ENCODE peak calls at places on chromosome 22, in ten cellular contexts. Q is endothelial cell of umbilical vein; F is Peyer's patch; S is uterus; T is CD8-positive, alpha-beta T cell; E is tibial artery; C is esophagus squamous epithelium; Z is stomach; W is dorsolateral prefrontal cortex; G is lung. A is an unnamed sample.
A peak's percentile ranks its signal among the peaks of the same experiment; 100 is the strongest.

GRCh38 chr22:30969532-30970355 is 679 bp downstream of the TUG1 start:
- DNase-seq in Q (peak; percentile 55), F (peak; percentile 64), S (peak; percentile 28), T (peak; percentile 51), E (peak; percentile 29), C (no peak), Z (peak; percentile 31), W (no peak), G (peak; percentile 46), A (no peak)

GRCh38 chr22:24592846-24593809 is at the start of gene LRRC75B:
- DNase-seq in Q (peak; percentile 77), F (peak; percentile 93), S (peak; percentile 90), T (no peak), E (peak; percentile 89), C (no peak), Z (peak; percentile 93), W (peak; percentile 54), G (peak; percentile 88), A (peak; percentile 58)

GRCh38 chr22:30906946-30907345 is 61.6 kb downstream of the MORC2 start:
- DNase-seq in Q (no peak), F (peak; percentile 18), S (no peak), T (no peak), E (no peak), C (no peak), Z (no peak), W (no peak), G (no peak), A (no peak)

GRCh38 chr22:17774928-17775675 is 833 bp upstream of the BID start:
- DNase-seq in Q (no peak), F (no peak), S (no peak), T (peak; percentile 30), E (no peak), C (no peak), Z (no peak), W (no peak), G (no peak), A (no peak)

GRCh38 chr22:36737776-36738175 is 34.2 kb upstream of the CACNG2 start:
- DNase-seq in Q (no peak), F (peak; percentile 61), S (no peak), T (no peak), E (peak; percentile 55), C (no peak), Z (peak; percentile 21), W (no peak), G (no peak), A (no peak)

GRCh38 chr22:17884084-17884483 is 109.8 kb upstream of the BID start:
- DNase-seq in Q (no peak), F (no peak), S (no peak), T (no peak), E (no peak), C (no peak), Z (no peak), W (no peak), G (no peak), A (no peak)

GRCh38 chr22:38114484-38115398 is 4.3 kb upstream of the BAIAP2L2 start:
- DNase-seq in Q (peak; percentile 77), F (peak; percentile 91), S (peak; percentile 80), T (peak; percentile 73), E (peak; percentile 84), C (no peak), Z (peak; percentile 90), W (peak; percentile 91), G (peak; percentile 81), A (peak; percentile 69)

GRCh38 chr22:37905534-37906363 is at the start of gene MICALL1:
- DNase-seq in Q (peak; percentile 69), F (peak; percentile 88), S (peak; percentile 73), T (peak; percentile 35), E (peak; percentile 54), C (no peak), Z (peak; percentile 87), W (no peak), G (peak; percentile 61), A (peak; percentile 65)

GRCh38 chr22:17597217-17597616 is 31.3 kb downstream of the ATP6V1E1 start:
- DNase-seq in Q (no peak), F (no peak), S (no peak), T (no peak), E (no peak), C (no peak), Z (no peak), W (no peak), G (no peak), A (no peak)

GRCh38 chr22:36039125-36039524 is 10.5 kb upstream of the RBFOX2 start:
- DNase-seq in Q (no peak), F (no peak), S (no peak), T (no peak), E (no peak), C (no peak), Z (no peak), W (no peak), G (no peak), A (no peak)

GRCh38 chr22:38018938-38019827 is 34.8 kb upstream of the SOX10 start:
- DNase-seq in Q (no peak), F (no peak), S (no peak), T (no peak), E (no peak), C (no peak), Z (no peak), W (no peak), G (no peak), A (peak; percentile 38)

GRCh38 chr22:37427128-37427710 is at the start of gene ELFN2:
- DNase-seq in Q (peak; percentile 20), F (no peak), S (no peak), T (no peak), E (no peak), C (no peak), Z (peak; percentile 43), W (peak; percentile 26), G (no peak), A (no peak)

GRCh38 chr22:23281406-23282088 is 101.2 kb downstream of the BCR start:
- DNase-seq in Q (peak; percentile 84), F (peak; percentile 93), S (peak; percentile 85), T (peak; percentile 79), E (peak; percentile 86), C (peak; percentile 27), Z (peak; percentile 88), W (peak; percentile 92), G (peak; percentile 86), A (peak; percentile 16)

GRCh38 chr22:49212002-49212401 is 615.7 kb downstream of the BRD1 start:
- DNase-seq in Q (no peak), F (peak; percentile 3), S (no peak), T (no peak), E (peak; percentile 10), C (no peak), Z (peak; percentile 23), W (no peak), G (no peak), A (no peak)
- H3K27ac ChIP-seq in Q (no peak overlapping the region), F (no peak overlapping the region), S (no peak overlapping the region), T (no peak overlapping the region), E (no peak overlapping the region), C (no peak overlapping the region), Z (no peak overlapping the region), W (no peak overlapping the region), G (no peak overlapping the region), A (no peak overlapping the region)

DNA sequence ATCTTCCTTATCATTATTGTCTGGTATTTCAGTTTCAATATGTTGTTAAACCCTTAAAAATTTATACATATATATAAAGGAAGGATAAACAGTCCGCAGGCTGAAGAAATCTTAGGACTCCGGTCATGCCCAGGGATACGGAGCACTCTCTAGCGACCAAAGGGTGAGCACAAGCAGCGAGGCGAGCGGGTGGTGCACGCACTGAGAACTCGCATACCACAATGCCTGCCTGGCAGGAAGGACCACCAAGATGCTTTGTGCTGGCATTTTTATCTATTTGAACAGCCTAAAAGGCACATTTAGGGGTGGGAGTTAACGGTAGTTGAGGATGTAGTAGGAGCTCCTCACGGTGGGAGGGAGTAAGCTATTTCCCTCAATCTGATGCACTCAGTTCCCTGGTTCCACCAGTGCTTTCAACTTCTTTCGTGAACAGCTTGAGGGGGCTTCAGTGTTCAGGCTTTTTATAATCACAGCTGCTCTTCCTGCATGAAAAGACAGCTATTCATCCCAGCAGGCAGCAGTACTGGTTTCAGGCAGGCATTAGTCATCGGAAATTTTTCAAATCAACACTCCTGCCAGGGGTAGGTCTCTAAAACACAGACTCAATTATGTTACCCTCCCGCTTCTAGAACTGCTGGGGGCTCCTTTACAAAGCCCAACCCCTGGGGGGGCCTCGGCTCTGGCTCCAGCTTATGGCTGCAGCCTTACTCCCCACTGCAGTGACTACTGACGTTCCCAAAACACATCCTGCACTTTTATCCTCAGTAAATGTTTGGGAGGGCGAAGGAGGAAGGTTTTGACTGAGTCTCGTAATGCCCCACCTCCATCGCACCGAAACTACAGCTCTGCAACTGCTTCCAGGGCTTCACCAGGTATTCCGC is 6.0 kb downstream of the POLDIP3 start:
- DNase-seq in Q (peak; percentile 53), F (no peak), S (no peak), T (no peak), E (no peak), C (no peak), Z (no peak), W (peak; percentile 46), G (no peak), A (peak; percentile 70)
- H3K27ac ChIP-seq in Q (peak overlapping the region; percentile 11), F (no peak overlapping the region), S (no peak overlapping the region), T (no peak overlapping the region), E (peak overlapping the region; percentile 19), C (peak overlapping the region; percentile 81), Z (peak overlapping the region; percentile 97), W (peak overlapping the region; percentile 80), G (peak overlapping the region; percentile 80), A (peak overlapping the region; percentile 97)

DNA sequence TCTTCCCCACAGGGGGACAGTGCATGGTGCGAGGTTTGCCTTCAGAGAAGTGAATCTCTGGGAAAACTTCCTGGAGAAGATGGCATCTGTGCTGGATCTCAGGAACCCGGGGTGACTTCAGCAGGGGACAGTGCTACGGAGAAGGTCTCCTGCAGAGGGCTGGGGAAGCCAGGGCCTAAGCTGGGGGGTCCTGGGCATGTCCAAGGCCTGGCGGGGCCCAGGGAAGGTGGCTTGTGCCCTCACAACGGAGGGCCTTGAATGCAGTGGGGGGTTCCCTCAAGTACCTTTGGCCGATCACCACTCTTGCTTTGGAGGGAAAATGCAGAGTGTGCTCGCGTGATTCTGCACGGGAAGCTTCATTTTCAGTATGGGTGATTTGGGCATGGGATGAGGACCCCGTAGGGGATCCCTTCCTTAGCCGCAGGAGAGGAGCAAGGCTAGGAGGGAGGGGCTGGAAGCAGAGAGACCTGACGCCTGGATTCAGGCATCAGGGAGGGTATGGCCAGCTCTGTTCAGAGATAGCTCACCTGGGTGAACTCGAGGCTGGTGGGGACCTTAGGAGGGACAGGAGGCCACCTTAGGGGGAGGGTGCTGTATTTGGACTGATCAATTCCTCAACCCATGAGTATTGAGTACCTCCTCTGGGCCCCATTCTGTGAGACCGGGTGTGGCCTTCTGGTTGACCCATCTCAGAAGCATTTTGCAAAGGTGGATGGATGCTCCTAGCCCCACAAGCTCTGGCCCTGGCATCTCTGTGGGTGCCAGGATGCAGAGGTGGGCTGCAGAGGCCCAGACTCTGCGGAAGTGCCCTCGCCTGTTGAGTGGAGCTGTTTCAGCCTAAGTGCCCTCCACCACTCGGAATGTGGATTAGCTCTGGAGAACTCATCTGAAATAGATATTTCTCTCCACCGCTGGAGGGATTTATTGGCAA is 529.4 kb downstream of the TBC1D22A start:
- DNase-seq in Q (no peak), F (peak; percentile 27), S (peak; percentile 4), T (no peak), E (peak; percentile 11), C (no peak), Z (no peak), W (no peak), G (no peak), A (no peak)
- H3K27ac ChIP-seq in Q (no peak overlapping the region), F (no peak overlapping the region), S (no peak overlapping the region), T (no peak overlapping the region), E (peak overlapping the region; percentile 51), C (peak overlapping the region; percentile 39), Z (peak overlapping the region; percentile 63), W (no peak overlapping the region), G (peak overlapping the region; percentile 20), A (no peak overlapping the region)

DNA sequence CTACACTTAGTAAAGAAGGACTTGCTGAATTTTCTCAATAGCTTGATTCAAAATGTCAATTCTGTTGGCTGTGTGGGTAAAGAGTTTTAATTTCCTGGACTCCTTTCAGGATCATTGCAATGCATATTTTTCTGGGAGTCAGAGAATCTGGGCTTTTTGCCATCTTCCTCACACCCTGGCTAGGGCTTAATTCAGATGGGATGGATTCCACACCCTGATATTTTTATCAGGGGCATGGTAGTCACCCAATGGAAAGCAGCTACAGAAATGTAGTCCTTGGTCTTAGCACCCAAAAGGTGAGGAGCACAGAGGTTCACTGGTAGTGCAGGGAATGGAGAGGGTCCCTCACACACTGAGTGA is 79.3 kb downstream of the SGSM3 start:
- DNase-seq in Q (no peak), F (no peak), S (no peak), T (no peak), E (no peak), C (no peak), Z (no peak), W (no peak), G (no peak), A (no peak)
- H3K27ac ChIP-seq in Q (no peak overlapping the region), F (no peak overlapping the region), S (peak overlapping the region; percentile 4), T (no peak overlapping the region), E (peak overlapping the region; percentile 81), C (peak overlapping the region; percentile 29), Z (peak overlapping the region; percentile 22), W (no peak overlapping the region), G (peak overlapping the region; percentile 9), A (no peak overlapping the region)